ENCODE peak calls at places on chromosomes 16 and 17, in six cellular contexts. R is neuronal stem cell, N is H9, T is mesenchymal stem cell, B is IMR-90, H is trophoblast cell. W is an unnamed sample.
A peak's percentile ranks its signal among the peaks of the same experiment; 100 is the strongest.

GRCh38 chr16:54455021-54455725 is 168.6 kb upstream of the IRX3 start:
- DNase-seq in R (no peak), B (no peak), T (no peak), N (no peak), H (no peak), W (no peak)

GRCh38 chr17:40859536-40859935 is 7.5 kb downstream of the KRT12 start:
- DNase-seq in R (no peak), B (peak; percentile 8), H (no peak), N (no peak), T (no peak), W (no peak)

GRCh38 chr17:73998246-73999220 is 204.9 kb upstream of the RPL38 start:
- DNase-seq in H (peak; percentile 54), R (no peak), B (no peak), T (no peak), N (peak; percentile 89), W (peak; percentile 39)

GRCh38 chr16:65727534-65728137 is 605.8 kb upstream of the CDH11 start:
- DNase-seq in R (no peak), N (no peak), B (no peak), T (no peak), H (no peak), W (no peak)

GRCh38 chr17:77884019-77884418 is 74.5 kb upstream of the TNRC6C start:
- DNase-seq in N (peak; percentile 75), H (no peak), B (peak; percentile 5), R (peak; percentile 61), T (peak; percentile 26), W (no peak)

GRCh38 chr16:3876160-3876559 is 4.4 kb downstream of the CREBBP start:
- DNase-seq in N (no peak), B (no peak), R (no peak), T (no peak), H (no peak), W (no peak)

GRCh38 chr16:85553436-85554113 is 59.5 kb upstream of the GSE1 start:
- DNase-seq in N (peak; percentile 73), T (peak; percentile 71), R (peak; percentile 85), H (peak; percentile 78), B (peak; percentile 34), W (no peak)

GRCh38 chr16:29815032-29815721 is 775 bp upstream of the PAGR1 start:
- DNase-seq in H (peak; percentile 17), N (no peak), T (peak; percentile 13), R (no peak), B (no peak), W (peak; percentile 61)

GRCh38 chr16:86946981-86947380 is 368.6 kb downstream of the FOXL1 start:
- DNase-seq in N (no peak), H (no peak), B (no peak), T (no peak), R (no peak), W (no peak)

GRCh38 chr17:48832491-48832890 is 1.7 kb downstream of the CALCOCO2 start:
- DNase-seq in N (no peak), R (no peak), T (no peak), B (no peak), H (no peak), W (no peak)

GRCh38 chr17:80743181-80743771 is 198.6 kb downstream of the RPTOR start:
- DNase-seq in B (no peak), H (no peak), T (peak; percentile 46), R (no peak), N (no peak), W (no peak)

GRCh38 chr16:14418795-14419225 is 211.2 kb downstream of the PARN start:
- DNase-seq in B (no peak), R (no peak), T (no peak), N (no peak), H (no peak), W (no peak)

GRCh38 chr17:81480140-81480917 is 32.3 kb downstream of the ACTG1 start:
- DNase-seq in N (no peak), H (no peak), B (peak; percentile 76), R (no peak), T (peak; percentile 62), W (no peak)

GRCh38 chr16:30005341-30006094 is 5.3 kb downstream of the DOC2A start:
- DNase-seq in T (peak; percentile 49), N (no peak), R (no peak), H (peak; percentile 64), B (peak; percentile 31), W (no peak)

GRCh38 chr17:35051579-35052239 is 11.8 kb downstream of the RFFL start:
- DNase-seq in T (peak; percentile 84), B (peak; percentile 19), R (no peak), H (no peak), N (no peak), W (no peak)

GRCh38 chr17:50097907-50098306 is 2.8 kb downstream of the PDK2 start:
- DNase-seq in T (no peak), R (no peak), N (no peak), B (no peak), H (no peak), W (no peak)

GRCh38 chr16:84881702-84882521 is 62.1 kb downstream of the CRISPLD2 start:
- DNase-seq in B (peak; percentile 97), R (no peak), H (peak; percentile 61), N (no peak), T (peak; percentile 93), W (no peak)

GRCh38 chr16:73289232-73289631 is 241.3 kb upstream of the ZFHX3 start:
- DNase-seq in R (no peak), N (no peak), B (no peak), T (no peak), H (no peak), W (no peak)

DNA sequence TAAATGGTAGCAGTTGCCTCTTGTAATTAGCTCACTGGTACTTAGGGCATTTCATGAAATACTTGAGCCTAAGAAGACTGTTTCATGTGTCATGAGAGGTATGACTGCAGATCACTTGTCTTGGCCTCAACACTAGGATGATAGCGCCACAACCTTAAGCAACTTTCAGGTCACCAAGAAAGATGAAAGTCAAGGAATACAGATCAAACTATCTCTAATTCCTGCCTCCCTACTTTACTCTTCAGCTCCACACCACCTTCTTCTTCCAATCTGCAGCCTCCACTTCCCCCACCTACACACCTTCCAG is 28.1 kb downstream of the GNA13 start:
- DNase-seq in N (no peak), B (no peak), T (no peak), R (no peak), H (peak; percentile 21), W (no peak)
- H3K4me2 ChIP-seq in N (no peak overlapping the region), B (no peak overlapping the region), T (no peak overlapping the region), R (no peak overlapping the region), H (no peak overlapping the region), W (no peak overlapping the region)

GRCh38 chr17:4856271-4856936 is 23.3 kb downstream of the MINK1 start:
- DNase-seq in R (no peak), T (no peak), H (no peak), N (no peak), B (no peak), W (no peak)

GRCh38 chr17:4854181-4854681 is 21.1 kb downstream of the MINK1 start:
- DNase-seq in N (no peak), T (no peak), R (no peak), H (peak; percentile 53), B (peak; percentile 66), W (no peak)

GRCh38 chr17:4858068-4858879 is 25.1 kb downstream of the MINK1 start:
- DNase-seq in R (peak; percentile 48), T (no peak), N (peak; percentile 64), H (no peak), B (no peak), W (no peak)

GRCh38 chr17:4858880-4859260 is 25.7 kb downstream of the MINK1 start:
- DNase-seq in B (peak; percentile 27), R (no peak), N (peak; percentile 73), T (no peak), H (no peak), W (no peak)

DNA sequence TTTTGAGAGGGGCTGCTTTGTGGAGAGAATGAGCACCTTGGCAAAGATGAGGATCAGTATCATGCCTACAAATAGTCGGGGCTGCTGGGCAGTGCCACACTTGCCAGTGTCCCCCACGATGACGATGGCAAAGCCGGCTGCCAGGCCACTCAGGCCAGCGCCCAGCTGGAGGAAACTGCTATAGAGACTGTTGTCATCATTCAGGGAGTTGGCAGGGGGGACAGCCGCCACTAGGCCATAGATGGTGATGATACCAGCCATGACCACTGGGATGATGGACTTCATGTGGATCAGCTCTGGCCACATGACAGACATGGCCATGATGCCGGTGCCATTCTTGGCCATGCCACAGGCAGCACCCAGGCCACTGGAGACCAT is 23.8 kb downstream of the MINK1 start:
- DNase-seq in T (no peak), N (no peak), R (no peak), B (no peak), H (no peak), W (no peak)
- H3K4me1 ChIP-seq in T (peaks cover 32% of the 10 kb centered on the region), N (peaks cover 21% of the 10 kb centered on the region), R (peaks cover 30% of the 10 kb centered on the region), B (peaks cover 24% of the 10 kb centered on the region), H (peaks cover 51% of the 10 kb centered on the region), W (peaks cover 31% of the 10 kb centered on the region)

DNA sequence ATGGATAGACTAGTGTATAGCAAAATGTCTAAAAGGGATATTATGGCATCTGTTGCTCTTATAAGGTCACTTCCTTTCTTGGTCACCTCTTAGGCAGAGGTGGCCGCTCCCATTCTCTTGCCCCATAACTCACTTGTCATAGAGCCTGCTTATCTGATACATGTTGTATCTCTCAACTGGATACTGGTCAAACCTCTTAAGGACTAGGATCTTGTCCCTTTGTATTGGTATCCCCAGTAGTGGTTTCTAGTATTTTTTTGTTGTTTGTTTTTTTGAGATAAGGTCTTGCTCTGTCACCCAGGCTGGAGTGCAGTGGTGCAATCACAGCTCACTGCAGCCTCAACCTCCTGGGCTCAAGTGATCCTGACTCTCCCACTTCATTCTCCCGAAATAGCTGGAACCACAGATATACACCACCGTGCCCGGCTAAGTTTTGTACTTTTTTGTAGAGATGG is 27.0 kb downstream of the ZSWIM7 start:
- DNase-seq in N (no peak), H (peak; percentile 84), B (no peak), R (no peak), T (no peak), W (no peak)
- H4K91ac ChIP-seq in N (no peak overlapping the region), H (no peak overlapping the region), B (no peak overlapping the region), R (no peak overlapping the region), T (no peak overlapping the region), W (no peak overlapping the region)

DNA sequence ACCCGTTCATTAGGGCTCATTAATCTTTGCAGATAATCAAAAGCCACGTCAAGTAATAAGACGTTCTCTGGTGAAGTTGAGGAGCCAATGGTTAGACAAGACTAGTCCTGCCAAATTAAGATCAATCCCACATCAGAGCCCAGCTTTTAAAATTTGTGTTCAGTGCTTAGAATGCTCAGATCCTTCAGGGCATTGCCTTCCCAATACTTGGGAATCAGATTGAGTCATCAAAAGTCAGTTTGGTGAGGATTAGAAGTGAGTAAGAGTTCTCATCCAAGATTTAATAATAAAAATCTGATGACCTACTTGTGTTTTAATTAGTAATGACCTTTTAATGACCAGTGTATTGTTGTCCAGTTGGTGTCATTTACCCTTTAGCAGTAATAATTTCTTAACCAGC is 19.8 kb downstream of the MAP2K4 start:
- DNase-seq in T (no peak), R (no peak), H (no peak), N (no peak), B (peak; percentile 23), W (no peak)
- H3K4me2 ChIP-seq in T (no peak overlapping the region), R (no peak overlapping the region), H (no peak overlapping the region), N (no peak overlapping the region), B (no peak overlapping the region), W (no peak overlapping the region)

W was measured in H1.